ENCODE peak calls at places on chromosomes 4 and X, in six cellular contexts. One of them, this sample, is unnamed. For H3K36me3 and H3K27me3, the result is how much of the 10 kb centered on the place peaks cover.

GRCh38 chr4:188092824-188093223 is 16.6 kb downstream of the TRIML2 start:
- DNase-seq in ovary: no peak
- DNase-seq in GM06990: no peak
- DNase-seq in cardiac muscle cell: no peak
- DNase-seq in suprapubic skin: no peak
- DNase-seq in gastrocnemius medialis: no peak
- DNase-seq in this sample: no peak

GRCh38 chrX:150229481-150229880 is 133.6 kb upstream of the MAMLD1 start:
- DNase-seq in ovary: no peak
- DNase-seq in GM06990: no peak
- DNase-seq in cardiac muscle cell: no peak
- DNase-seq in suprapubic skin: no peak
- DNase-seq in gastrocnemius medialis: no peak
- DNase-seq in this sample: no peak

GRCh38 chrX:13008189-13008533 is 33.3 kb downstream of the TMSB4X start:
- DNase-seq in ovary: no peak
- DNase-seq in GM06990: no peak
- DNase-seq in cardiac muscle cell: no peak
- DNase-seq in suprapubic skin: no peak
- DNase-seq in gastrocnemius medialis: no peak
- DNase-seq in this sample: no peak

GRCh38 chr4:136861081-136861480 is 671.2 kb downstream of the PCDH18 start:
- DNase-seq in ovary: no peak
- DNase-seq in GM06990: no peak
- DNase-seq in cardiac muscle cell: no peak
- DNase-seq in suprapubic skin: no peak
- DNase-seq in gastrocnemius medialis: no peak
- DNase-seq in this sample: no peak

GRCh38 chr4:81757706-81758105 is 286.0 kb upstream of the RASGEF1B start:
- DNase-seq in ovary: no peak
- DNase-seq in GM06990: no peak
- DNase-seq in cardiac muscle cell: no peak
- DNase-seq in suprapubic skin: no peak
- DNase-seq in gastrocnemius medialis: no peak
- DNase-seq in this sample: no peak

GRCh38 chrX:291411-291901 is 10.3 kb downstream of the PLCXD1 start:
- DNase-seq in ovary: peak
- DNase-seq in GM06990: no peak
- DNase-seq in cardiac muscle cell: no peak
- DNase-seq in suprapubic skin: peak
- DNase-seq in gastrocnemius medialis: no peak
- DNase-seq in this sample: peak

GRCh38 chr4:72390409-72390808 is 178.6 kb downstream of the ADAMTS3 start:
- DNase-seq in ovary: no peak
- DNase-seq in GM06990: no peak
- DNase-seq in cardiac muscle cell: no peak
- DNase-seq in suprapubic skin: no peak
- DNase-seq in gastrocnemius medialis: no peak
- DNase-seq in this sample: no peak

GRCh38 chr4:97923096-97923495 is 220.2 kb downstream of the STPG2 start:
- DNase-seq in ovary: no peak
- DNase-seq in GM06990: no peak
- DNase-seq in cardiac muscle cell: no peak
- DNase-seq in suprapubic skin: no peak
- DNase-seq in gastrocnemius medialis: no peak
- DNase-seq in this sample: no peak

GRCh38 chr4:156195914-156196313 is 242.2 kb upstream of the CTSO start:
- DNase-seq in ovary: no peak
- DNase-seq in GM06990: peak
- DNase-seq in cardiac muscle cell: no peak
- DNase-seq in suprapubic skin: no peak
- DNase-seq in gastrocnemius medialis: no peak
- DNase-seq in this sample: no peak

GRCh38 chrX:132022115-132022862 is 813 bp upstream of the STK26 start:
- DNase-seq in ovary: no peak
- DNase-seq in GM06990: peak
- DNase-seq in cardiac muscle cell: peak
- DNase-seq in suprapubic skin: peak
- DNase-seq in gastrocnemius medialis: no peak
- DNase-seq in this sample: no peak
- TF ChIP-seq CTCF in ovary: no peak
- TF ChIP-seq CTCF in GM06990: peak
- TF ChIP-seq CTCF in cardiac muscle cell: peak
- TF ChIP-seq CTCF in suprapubic skin: no peak
- TF ChIP-seq CTCF in gastrocnemius medialis: no peak
- TF ChIP-seq CTCF in this sample: no peak

GRCh38 chr4:6875431-6875831 is 34.2 kb upstream of the TBC1D14 start:
- DNase-seq in ovary: no peak
- DNase-seq in GM06990: no peak
- DNase-seq in cardiac muscle cell: no peak
- DNase-seq in suprapubic skin: no peak
- DNase-seq in gastrocnemius medialis: peak
- DNase-seq in this sample: no peak

GRCh38 chr4:6876440-6876839 is 33.2 kb upstream of the TBC1D14 start:
- DNase-seq in ovary: no peak
- DNase-seq in GM06990: no peak
- DNase-seq in cardiac muscle cell: no peak
- DNase-seq in suprapubic skin: no peak
- DNase-seq in gastrocnemius medialis: no peak
- DNase-seq in this sample: no peak

GRCh38 chr4:6880691-6881090 is 28.9 kb upstream of the TBC1D14 start:
- DNase-seq in ovary: no peak
- DNase-seq in GM06990: no peak
- DNase-seq in cardiac muscle cell: no peak
- DNase-seq in suprapubic skin: no peak
- DNase-seq in gastrocnemius medialis: no peak
- DNase-seq in this sample: no peak

GRCh38 chr4:6877070-6877469 is 32.6 kb upstream of the TBC1D14 start:
- DNase-seq in ovary: no peak
- DNase-seq in GM06990: no peak
- DNase-seq in cardiac muscle cell: no peak
- DNase-seq in suprapubic skin: no peak
- DNase-seq in gastrocnemius medialis: no peak
- DNase-seq in this sample: no peak

DNA sequence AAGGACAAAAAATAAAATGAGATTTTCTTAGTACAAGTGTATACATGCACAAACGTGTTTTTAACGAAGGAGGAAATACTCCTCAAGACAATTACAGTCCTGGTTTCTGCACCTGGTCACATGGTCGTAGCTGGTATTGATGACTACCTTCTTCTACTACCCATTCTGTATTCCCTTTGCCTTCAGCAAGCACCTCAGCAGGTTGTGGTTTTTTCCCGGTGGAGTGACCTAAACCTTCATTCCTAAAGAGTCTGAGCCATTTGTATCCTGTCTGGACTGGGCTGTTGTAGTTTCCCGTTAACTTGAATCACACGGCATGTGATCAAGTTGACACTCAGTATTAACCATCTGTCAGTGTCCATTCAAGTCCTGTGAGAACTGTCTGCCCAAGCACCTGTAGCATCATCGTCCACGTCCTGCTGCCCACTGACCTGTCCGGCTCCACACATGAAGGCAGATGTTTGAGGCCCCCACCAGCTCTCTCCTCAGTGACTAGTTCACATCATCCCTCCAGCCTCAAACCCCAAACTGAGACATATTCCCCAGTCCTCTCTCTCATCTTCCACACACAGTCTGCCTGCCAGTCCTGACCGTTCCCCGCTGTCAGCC is 31.1 kb upstream of the TBC1D14 start:
- DNase-seq in ovary: no peak
- DNase-seq in GM06990: no peak
- DNase-seq in cardiac muscle cell: no peak
- DNase-seq in suprapubic skin: no peak
- DNase-seq in gastrocnemius medialis: no peak
- DNase-seq in this sample: no peak
- H3K36me3 ChIP-seq in ovary: under half
- H3K36me3 ChIP-seq in GM06990: under half
- H3K36me3 ChIP-seq in cardiac muscle cell: half or more
- H3K36me3 ChIP-seq in suprapubic skin: half or more
- H3K36me3 ChIP-seq in gastrocnemius medialis: under half
- H3K36me3 ChIP-seq in this sample: half or more

GRCh38 chr4:108372678-108373077 is 203.9 kb upstream of the LEF1 start:
- DNase-seq in ovary: no peak
- DNase-seq in GM06990: no peak
- DNase-seq in cardiac muscle cell: no peak
- DNase-seq in suprapubic skin: no peak
- DNase-seq in gastrocnemius medialis: no peak
- DNase-seq in this sample: no peak
- H3K27me3 ChIP-seq in ovary: under half
- H3K27me3 ChIP-seq in GM06990: under half
- H3K27me3 ChIP-seq in cardiac muscle cell: under half
- H3K27me3 ChIP-seq in suprapubic skin: under half
- H3K27me3 ChIP-seq in gastrocnemius medialis: under half
- H3K27me3 ChIP-seq in this sample: under half

GRCh38 chr4:70839537-70840093 is at the start of gene GRSF1:
- DNase-seq in ovary: peak
- DNase-seq in GM06990: peak
- DNase-seq in cardiac muscle cell: peak
- DNase-seq in suprapubic skin: peak
- DNase-seq in gastrocnemius medialis: peak
- DNase-seq in this sample: peak
- TF ChIP-seq CTCF in ovary: no peak
- TF ChIP-seq CTCF in GM06990: no peak
- TF ChIP-seq CTCF in cardiac muscle cell: no peak
- TF ChIP-seq CTCF in suprapubic skin: no peak
- TF ChIP-seq CTCF in gastrocnemius medialis: peak
- TF ChIP-seq CTCF in this sample: no peak

DNA sequence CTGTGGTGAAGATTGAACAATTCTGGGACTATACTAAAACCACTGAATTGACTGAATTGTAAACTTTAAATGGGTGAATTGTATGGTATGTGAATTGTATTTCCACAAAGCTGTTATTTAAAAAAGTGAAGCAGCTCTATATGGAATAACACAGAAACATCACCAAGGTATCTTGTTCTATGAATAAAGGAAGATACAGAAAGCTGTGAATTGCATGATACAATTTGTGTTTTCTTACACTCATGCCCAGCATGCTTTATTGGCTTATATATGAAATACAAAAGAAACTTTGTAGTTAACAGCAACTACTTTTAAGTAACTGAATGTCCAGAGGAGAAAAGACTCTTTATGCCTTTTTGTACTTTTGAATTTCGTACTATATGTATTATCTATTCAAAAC is 11.5 kb downstream of the CBR4 start:
- DNase-seq in ovary: no peak
- DNase-seq in GM06990: no peak
- DNase-seq in cardiac muscle cell: no peak
- DNase-seq in suprapubic skin: no peak
- DNase-seq in gastrocnemius medialis: no peak
- DNase-seq in this sample: no peak
- H3K36me3 ChIP-seq in ovary: under half
- H3K36me3 ChIP-seq in GM06990: under half
- H3K36me3 ChIP-seq in cardiac muscle cell: under half
- H3K36me3 ChIP-seq in suprapubic skin: under half
- H3K36me3 ChIP-seq in gastrocnemius medialis: under half
- H3K36me3 ChIP-seq in this sample: under half

GRCh38 chr4:107037188-107037587 is 1.1 kb upstream of the DKK2 start:
- DNase-seq in ovary: peak
- DNase-seq in GM06990: no peak
- DNase-seq in cardiac muscle cell: peak
- DNase-seq in suprapubic skin: peak
- DNase-seq in gastrocnemius medialis: peak
- DNase-seq in this sample: peak
- H3K27me3 ChIP-seq in ovary: under half
- H3K27me3 ChIP-seq in GM06990: under half
- H3K27me3 ChIP-seq in cardiac muscle cell: half or more
- H3K27me3 ChIP-seq in suprapubic skin: half or more
- H3K27me3 ChIP-seq in gastrocnemius medialis: under half
- H3K27me3 ChIP-seq in this sample: under half

DNA sequence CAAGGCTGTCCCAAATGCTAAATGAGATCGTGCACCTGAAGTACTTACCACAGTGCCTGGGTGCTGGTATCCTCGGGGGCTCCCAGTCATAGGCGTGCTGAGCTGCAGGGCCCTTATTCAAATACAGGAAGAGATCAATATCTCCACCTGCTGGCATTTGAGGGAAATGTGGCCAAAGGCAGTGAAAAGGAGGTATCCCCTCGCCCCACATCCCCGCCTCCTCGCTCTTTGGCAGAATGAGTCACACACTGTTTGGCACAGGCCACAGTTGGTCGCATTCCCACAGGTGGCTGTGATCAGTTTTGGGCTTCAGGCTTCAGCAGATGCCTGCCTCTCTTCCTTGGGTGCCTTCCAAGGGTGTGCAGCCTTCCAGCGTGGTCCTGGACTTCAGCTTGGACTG is 28.4 kb downstream of the ZNF185 start:
- DNase-seq in ovary: no peak
- DNase-seq in GM06990: no peak
- DNase-seq in cardiac muscle cell: no peak
- DNase-seq in suprapubic skin: no peak
- DNase-seq in gastrocnemius medialis: no peak
- DNase-seq in this sample: peak
- TF ChIP-seq CTCF in ovary: no peak
- TF ChIP-seq CTCF in GM06990: peak
- TF ChIP-seq CTCF in cardiac muscle cell: peak
- TF ChIP-seq CTCF in suprapubic skin: no peak
- TF ChIP-seq CTCF in gastrocnemius medialis: peak
- TF ChIP-seq CTCF in this sample: peak

DNA sequence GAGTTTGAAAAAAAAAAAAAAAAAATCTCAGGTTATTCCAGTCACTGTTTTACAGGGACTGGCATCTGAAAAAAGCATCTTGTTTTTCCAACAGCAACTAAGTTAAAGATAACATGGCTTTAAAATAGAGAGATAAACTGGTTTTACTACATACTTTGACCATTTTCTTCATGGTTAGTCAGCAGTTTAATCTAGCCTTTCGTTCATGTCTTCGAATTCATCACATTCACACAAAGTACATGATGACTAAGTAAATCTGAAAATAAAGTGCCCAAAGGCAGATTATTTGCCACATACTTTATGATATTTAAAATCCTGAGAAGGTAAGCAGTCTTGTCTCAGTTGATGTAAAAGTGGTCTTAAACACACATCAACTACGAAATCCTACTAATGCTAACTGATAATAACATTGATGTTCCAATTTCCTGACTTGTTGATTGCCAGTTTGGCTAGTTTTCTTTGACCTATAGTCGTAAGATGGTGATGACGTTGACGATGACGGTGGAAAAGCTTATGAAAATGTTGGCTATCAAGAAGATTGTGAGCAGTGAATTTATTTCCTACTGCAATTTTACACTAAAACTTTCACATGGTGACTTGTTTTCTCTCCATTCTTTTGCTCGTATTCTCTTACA is 540.5 kb upstream of the BOD1L1 start:
- DNase-seq in ovary: no peak
- DNase-seq in GM06990: no peak
- DNase-seq in cardiac muscle cell: no peak
- DNase-seq in suprapubic skin: no peak
- DNase-seq in gastrocnemius medialis: no peak
- DNase-seq in this sample: no peak
- H3K36me3 ChIP-seq in ovary: under half
- H3K36me3 ChIP-seq in GM06990: under half
- H3K36me3 ChIP-seq in cardiac muscle cell: under half
- H3K36me3 ChIP-seq in suprapubic skin: under half
- H3K36me3 ChIP-seq in gastrocnemius medialis: under half
- H3K36me3 ChIP-seq in this sample: under half

DNA sequence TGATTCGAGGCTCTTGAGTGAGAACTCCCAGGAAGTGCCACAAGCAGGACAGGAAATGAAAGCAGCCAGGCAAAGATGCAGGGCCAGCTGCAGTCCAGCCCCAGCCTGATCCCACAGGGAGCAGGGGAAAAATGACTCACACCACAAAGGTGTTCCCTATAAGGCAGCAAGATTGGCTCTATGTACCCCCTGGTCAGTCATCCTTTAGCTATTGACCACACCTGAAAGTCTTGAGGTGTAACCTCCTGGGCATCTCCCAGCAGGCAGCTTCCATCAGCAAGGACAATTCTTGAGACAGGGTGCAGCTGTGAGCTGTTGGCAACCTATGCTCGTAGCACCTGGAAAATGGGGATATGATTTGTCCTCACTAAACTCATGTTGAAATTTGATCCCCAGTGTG is 27.9 kb upstream of the EXOC1L start:
- DNase-seq in ovary: no peak
- DNase-seq in GM06990: no peak
- DNase-seq in cardiac muscle cell: no peak
- DNase-seq in suprapubic skin: no peak
- DNase-seq in gastrocnemius medialis: no peak
- DNase-seq in this sample: no peak
- H3K27me3 ChIP-seq in ovary: under half
- H3K27me3 ChIP-seq in GM06990: under half
- H3K27me3 ChIP-seq in cardiac muscle cell: under half
- H3K27me3 ChIP-seq in suprapubic skin: under half
- H3K27me3 ChIP-seq in gastrocnemius medialis: under half
- H3K27me3 ChIP-seq in this sample: under half